ENCODE peak calls at places on chromosomes 7 and 10, in ten cellular contexts. L, Y, G, X, E, A, Z, Q, O and J are unnamed samples.

GRCh38 chr10:80633383-80633860 is 95.7 kb downstream of the SH2D4B start:
- DNase-seq in L (no peak), Y (no peak), G (no peak), X (no peak), E (no peak), A (no peak), Z (no peak), Q (no peak), O (no peak), J (no peak)

GRCh38 chr7:105477908-105478307 is 44.2 kb downstream of the PUS7 start:
- DNase-seq in L (no peak), Y (no peak), G (no peak), X (no peak), E (no peak), A (no peak), Z (no peak), Q (no peak), O (no peak), J (no peak)

GRCh38 chr10:31343009-31343408 is 24.0 kb downstream of the ZEB1 start:
- DNase-seq in L (no peak), Y (no peak), G (no peak), X (no peak), E (no peak), A (no peak), Z (no peak), Q (no peak), O (no peak), J (no peak)

GRCh38 chr7:2099036-2099957 is 133.4 kb downstream of the MAD1L1 start:
- DNase-seq in L (no peak), Y (no peak), G (peak), X (peak), E (no peak), A (peak), Z (no peak), Q (peak), O (no peak), J (no peak)

GRCh38 chr10:11407939-11408338 is 203.5 kb downstream of the USP6NL start:
- DNase-seq in L (no peak), Y (no peak), G (no peak), X (no peak), E (no peak), A (no peak), Z (no peak), Q (no peak), O (no peak), J (no peak)

GRCh38 chr10:21230219-21230618 is 295.3 kb downstream of the SKIDA1 start:
- DNase-seq in L (no peak), Y (no peak), G (no peak), X (peak), E (no peak), A (no peak), Z (no peak), Q (no peak), O (no peak), J (no peak)

GRCh38 chr10:329361-330099 is 194.3 kb downstream of the ZMYND11 start:
- DNase-seq in L (no peak), Y (no peak), G (peak), X (no peak), E (peak), A (peak), Z (peak), Q (no peak), O (peak), J (peak)

GRCh38 chr7:69367785-69368184 is 230.5 kb upstream of the AUTS2 start:
- DNase-seq in L (no peak), Y (no peak), G (no peak), X (no peak), E (peak), A (peak), Z (no peak), Q (no peak), O (no peak), J (no peak)

GRCh38 chr7:107661081-107661864 is 645 bp downstream of the SLC26A4 start:
- DNase-seq in L (no peak), Y (peak), G (no peak), X (peak), E (peak), A (peak), Z (peak), Q (peak), O (peak), J (peak)

GRCh38 chr10:62424026-62424425 is 49.9 kb downstream of the ZNF365 start:
- DNase-seq in L (no peak), Y (no peak), G (no peak), X (no peak), E (no peak), A (no peak), Z (no peak), Q (no peak), O (no peak), J (no peak)

GRCh38 chr7:155469311-155470185 is 11.6 kb downstream of the EN2 start:
- DNase-seq in L (no peak), Y (no peak), G (no peak), X (no peak), E (no peak), A (no peak), Z (no peak), Q (no peak), O (no peak), J (no peak)

GRCh38 chr10:95360122-95360715 is 69.4 kb upstream of the PDLIM1 start:
- DNase-seq in L (no peak), Y (no peak), G (no peak), X (no peak), E (no peak), A (no peak), Z (no peak), Q (no peak), O (no peak), J (no peak)

GRCh38 chr10:84138478-84139125 is 707 bp upstream of the GHITM start:
- DNase-seq in L (peak), Y (peak), G (no peak), X (no peak), E (peak), A (peak), Z (peak), Q (peak), O (no peak), J (peak)

GRCh38 chr7:11742496-11742895 is 89.5 kb downstream of the THSD7A start:
- DNase-seq in L (no peak), Y (no peak), G (no peak), X (no peak), E (no peak), A (no peak), Z (no peak), Q (no peak), O (peak), J (no peak)

GRCh38 chr10:94104316-94105060 is 110.8 kb downstream of the PLCE1 start:
- DNase-seq in L (no peak), Y (no peak), G (no peak), X (no peak), E (no peak), A (no peak), Z (no peak), Q (no peak), O (no peak), J (no peak)

GRCh38 chr10:133166828-133167692 is 7.0 kb downstream of the KNDC1 start:
- DNase-seq in L (no peak), Y (no peak), G (no peak), X (no peak), E (no peak), A (no peak), Z (no peak), Q (no peak), O (no peak), J (no peak)